ENCODE peak calls at places on chromosomes 4 and X, in six cellular contexts. One of them, this sample, is unnamed.

GRCh38 chr4:3856604-3857204 is 90.5 kb downstream of the ADRA2C start:
- DNase-seq in AG10803: no peak
- DNase-seq in uterus: no peak
- DNase-seq in spleen: no peak
- DNase-seq in coronary artery: no peak
- DNase-seq in fibroblast of lung: no peak
- DNase-seq in this sample: no peak

GRCh38 chr4:149708513-149709175 is 107.0 kb downstream of the IQCM start:
- DNase-seq in AG10803: peak; percentile 32
- DNase-seq in uterus: no peak
- DNase-seq in spleen: no peak
- DNase-seq in coronary artery: no peak
- DNase-seq in fibroblast of lung: peak; percentile 11
- DNase-seq in this sample: no peak

GRCh38 chr4:186570193-186570996 is 15.0 kb upstream of the MTNR1A start:
- DNase-seq in AG10803: peak; percentile 49
- DNase-seq in uterus: no peak
- DNase-seq in spleen: no peak
- DNase-seq in coronary artery: no peak
- DNase-seq in fibroblast of lung: peak; percentile 36
- DNase-seq in this sample: no peak

GRCh38 chrX:44093431-44093830 is 120.2 kb upstream of the NDP start:
- DNase-seq in AG10803: no peak
- DNase-seq in uterus: no peak
- DNase-seq in spleen: no peak
- DNase-seq in coronary artery: no peak
- DNase-seq in fibroblast of lung: no peak
- DNase-seq in this sample: no peak

GRCh38 chr4:19739101-19739651 is 512.5 kb upstream of the SLIT2 start:
- DNase-seq in AG10803: peak; percentile 78
- DNase-seq in uterus: no peak
- DNase-seq in spleen: no peak
- DNase-seq in coronary artery: no peak
- DNase-seq in fibroblast of lung: peak; percentile 92
- DNase-seq in this sample: peak; percentile 25

GRCh38 chr4:139754913-139755312 is 89.3 kb downstream of the MGST2 start:
- DNase-seq in AG10803: no peak
- DNase-seq in uterus: no peak
- DNase-seq in spleen: no peak
- DNase-seq in coronary artery: no peak
- DNase-seq in fibroblast of lung: no peak
- DNase-seq in this sample: no peak

GRCh38 chr4:42673084-42673429 is 16.2 kb upstream of the ATP8A1 start:
- DNase-seq in AG10803: peak; percentile 8
- DNase-seq in uterus: no peak
- DNase-seq in spleen: no peak
- DNase-seq in coronary artery: no peak
- DNase-seq in fibroblast of lung: peak; percentile 18
- DNase-seq in this sample: peak; percentile 37

GRCh38 chrX:26788402-26788998 is 572.5 kb downstream of the MAGEB5 start:
- DNase-seq in AG10803: no peak
- DNase-seq in uterus: no peak
- DNase-seq in spleen: no peak
- DNase-seq in coronary artery: no peak
- DNase-seq in fibroblast of lung: peak; percentile 31
- DNase-seq in this sample: no peak

GRCh38 chrX:24153175-24153795 is 3.8 kb downstream of the ZFX start:
- DNase-seq in AG10803: no peak
- DNase-seq in uterus: no peak
- DNase-seq in spleen: no peak
- DNase-seq in coronary artery: no peak
- DNase-seq in fibroblast of lung: no peak
- DNase-seq in this sample: no peak

GRCh38 chr4:101419324-101420135 is 72.2 kb upstream of the PPP3CA start:
- DNase-seq in AG10803: peak; percentile 29
- DNase-seq in uterus: no peak
- DNase-seq in spleen: no peak
- DNase-seq in coronary artery: no peak
- DNase-seq in fibroblast of lung: peak; percentile 46
- DNase-seq in this sample: no peak

GRCh38 chr4:157655101-157655818 is 434.7 kb downstream of the GRIA2 start:
- DNase-seq in AG10803: no peak
- DNase-seq in uterus: no peak
- DNase-seq in spleen: no peak
- DNase-seq in coronary artery: no peak
- DNase-seq in fibroblast of lung: no peak
- DNase-seq in this sample: no peak

GRCh38 chrX:153828723-153829548 is 1.4 kb downstream of the PDZD4 start:
- DNase-seq in AG10803: peak; percentile 1
- DNase-seq in uterus: peak; percentile 19
- DNase-seq in spleen: peak; percentile 64
- DNase-seq in coronary artery: peak; percentile 74
- DNase-seq in fibroblast of lung: no peak
- DNase-seq in this sample: no peak

GRCh38 chrX:2635366-2635765 is 55.7 kb upstream of the CD99 start:
- DNase-seq in AG10803: peak; percentile 70
- DNase-seq in uterus: no peak
- DNase-seq in spleen: no peak
- DNase-seq in coronary artery: no peak
- DNase-seq in fibroblast of lung: no peak
- DNase-seq in this sample: no peak

GRCh38 chr4:19684079-19684478 is 567.6 kb upstream of the SLIT2 start:
- DNase-seq in AG10803: peak; percentile 74
- DNase-seq in uterus: no peak
- DNase-seq in spleen: no peak
- DNase-seq in coronary artery: no peak
- DNase-seq in fibroblast of lung: peak; percentile 28
- DNase-seq in this sample: no peak

GRCh38 chr4:53173576-53173975 is 192.3 kb downstream of the SCFD2 start:
- DNase-seq in AG10803: no peak
- DNase-seq in uterus: no peak
- DNase-seq in spleen: no peak
- DNase-seq in coronary artery: no peak
- DNase-seq in fibroblast of lung: no peak
- DNase-seq in this sample: no peak

GRCh38 chrX:72479324-72480274 is 93.0 kb downstream of the HDAC8 start:
- DNase-seq in AG10803: no peak
- DNase-seq in uterus: no peak
- DNase-seq in spleen: no peak
- DNase-seq in coronary artery: no peak
- DNase-seq in fibroblast of lung: no peak
- DNase-seq in this sample: no peak

GRCh38 chr4:184437565-184437964 is 36.8 kb downstream of the IRF2 start:
- DNase-seq in AG10803: no peak
- DNase-seq in uterus: no peak
- DNase-seq in spleen: no peak
- DNase-seq in coronary artery: no peak
- DNase-seq in fibroblast of lung: no peak
- DNase-seq in this sample: no peak

GRCh38 chrX:97398030-97398551 is 514.4 kb downstream of the RPA4 start:
- DNase-seq in AG10803: no peak
- DNase-seq in uterus: no peak
- DNase-seq in spleen: no peak
- DNase-seq in coronary artery: no peak
- DNase-seq in fibroblast of lung: no peak
- DNase-seq in this sample: no peak

GRCh38 chr4:72302981-72303704 is 265.9 kb downstream of the ADAMTS3 start:
- DNase-seq in AG10803: peak; percentile 34
- DNase-seq in uterus: no peak
- DNase-seq in spleen: no peak
- DNase-seq in coronary artery: no peak
- DNase-seq in fibroblast of lung: peak; percentile 50
- DNase-seq in this sample: no peak

GRCh38 chr4:40949701-40950100 is 199.9 kb downstream of the NSUN7 start:
- DNase-seq in AG10803: no peak
- DNase-seq in uterus: no peak
- DNase-seq in spleen: no peak
- DNase-seq in coronary artery: no peak
- DNase-seq in fibroblast of lung: peak; percentile 18
- DNase-seq in this sample: no peak

GRCh38 chr4:24024157-24024556 is 134.3 kb upstream of the PPARGC1A start:
- DNase-seq in AG10803: peak; percentile 63
- DNase-seq in uterus: no peak
- DNase-seq in spleen: no peak
- DNase-seq in coronary artery: no peak
- DNase-seq in fibroblast of lung: peak; percentile 79
- DNase-seq in this sample: no peak

GRCh38 chr4:139988863-139989765 is 164.9 kb downstream of the MAML3 start:
- DNase-seq in AG10803: peak; percentile 90
- DNase-seq in uterus: peak; percentile 73
- DNase-seq in spleen: no peak
- DNase-seq in coronary artery: no peak
- DNase-seq in fibroblast of lung: peak; percentile 91
- DNase-seq in this sample: peak; percentile 80

GRCh38 chrX:51825432-51825831 is 68.0 kb upstream of the MAGED1 start:
- DNase-seq in AG10803: no peak
- DNase-seq in uterus: no peak
- DNase-seq in spleen: no peak
- DNase-seq in coronary artery: no peak
- DNase-seq in fibroblast of lung: peak; percentile 26
- DNase-seq in this sample: no peak

GRCh38 chr4:69054578-69055200 is 41.6 kb upstream of the UGT2B7 start:
- DNase-seq in AG10803: peak; percentile 42
- DNase-seq in uterus: no peak
- DNase-seq in spleen: no peak
- DNase-seq in coronary artery: no peak
- DNase-seq in fibroblast of lung: peak; percentile 63
- DNase-seq in this sample: peak; percentile 34

GRCh38 chrX:3184176-3184930 is 143.1 kb downstream of the ARSF start:
- DNase-seq in AG10803: peak; percentile 92
- DNase-seq in uterus: peak; percentile 23
- DNase-seq in spleen: no peak
- DNase-seq in coronary artery: no peak
- DNase-seq in fibroblast of lung: peak; percentile 92
- DNase-seq in this sample: peak; percentile 32

GRCh38 chr4:74618166-74618565 is 173.2 kb downstream of the AREG start:
- DNase-seq in AG10803: no peak
- DNase-seq in uterus: no peak
- DNase-seq in spleen: no peak
- DNase-seq in coronary artery: no peak
- DNase-seq in fibroblast of lung: no peak
- DNase-seq in this sample: no peak

GRCh38 chrX:9537781-9538180 is 72.9 kb downstream of the TBL1X start:
- DNase-seq in AG10803: no peak
- DNase-seq in uterus: no peak
- DNase-seq in spleen: no peak
- DNase-seq in coronary artery: peak; percentile 60
- DNase-seq in fibroblast of lung: no peak
- DNase-seq in this sample: no peak

GRCh38 chr4:6987566-6987920 is 55.6 kb upstream of the TADA2B start:
- DNase-seq in AG10803: peak; percentile 39
- DNase-seq in uterus: no peak
- DNase-seq in spleen: no peak
- DNase-seq in coronary artery: no peak
- DNase-seq in fibroblast of lung: no peak
- DNase-seq in this sample: no peak
- H3K4me3 ChIP-seq in AG10803: peak overlapping the region; percentile 94
- H3K4me3 ChIP-seq in uterus: peak overlapping the region; percentile 60
- H3K4me3 ChIP-seq in spleen: peak overlapping the region; percentile 69
- H3K4me3 ChIP-seq in coronary artery: peak overlapping the region; percentile 87
- H3K4me3 ChIP-seq in fibroblast of lung: peak overlapping the region; percentile 95
- H3K4me3 ChIP-seq in this sample: peak overlapping the region; percentile 76

GRCh38 chr4:133000012-133000411 is 149.1 kb upstream of the PCDH10 start:
- DNase-seq in AG10803: no peak
- DNase-seq in uterus: no peak
- DNase-seq in spleen: no peak
- DNase-seq in coronary artery: no peak
- DNase-seq in fibroblast of lung: peak; percentile 5
- DNase-seq in this sample: no peak
- H3K4me3 ChIP-seq in AG10803: no peak overlapping the region
- H3K4me3 ChIP-seq in uterus: no peak overlapping the region
- H3K4me3 ChIP-seq in spleen: no peak overlapping the region
- H3K4me3 ChIP-seq in coronary artery: no peak overlapping the region
- H3K4me3 ChIP-seq in fibroblast of lung: no peak overlapping the region
- H3K4me3 ChIP-seq in this sample: no peak overlapping the region

GRCh38 chr4:78395642-78396041 is 155.9 kb upstream of the ANXA3 start:
- DNase-seq in AG10803: no peak
- DNase-seq in uterus: no peak
- DNase-seq in spleen: no peak
- DNase-seq in coronary artery: no peak
- DNase-seq in fibroblast of lung: no peak
- DNase-seq in this sample: no peak

GRCh38 chr4:78396613-78397291 is 154.8 kb upstream of the ANXA3 start:
- DNase-seq in AG10803: no peak
- DNase-seq in uterus: no peak
- DNase-seq in spleen: no peak
- DNase-seq in coronary artery: no peak
- DNase-seq in fibroblast of lung: no peak
- DNase-seq in this sample: no peak

GRCh38 chr4:78397292-78397630 is 154.3 kb upstream of the ANXA3 start:
- DNase-seq in AG10803: no peak
- DNase-seq in uterus: no peak
- DNase-seq in spleen: no peak
- DNase-seq in coronary artery: no peak
- DNase-seq in fibroblast of lung: no peak
- DNase-seq in this sample: no peak
- H3K4me3 ChIP-seq in AG10803: no peak overlapping the region
- H3K4me3 ChIP-seq in uterus: no peak overlapping the region
- H3K4me3 ChIP-seq in spleen: no peak overlapping the region
- H3K4me3 ChIP-seq in coronary artery: no peak overlapping the region
- H3K4me3 ChIP-seq in fibroblast of lung: no peak overlapping the region
- H3K4me3 ChIP-seq in this sample: no peak overlapping the region

GRCh38 chr4:125642645-125643044 is 327.9 kb downstream of the FAT4 start:
- DNase-seq in AG10803: no peak
- DNase-seq in uterus: no peak
- DNase-seq in spleen: no peak
- DNase-seq in coronary artery: no peak
- DNase-seq in fibroblast of lung: no peak
- DNase-seq in this sample: no peak
- H3K4me3 ChIP-seq in AG10803: no peak overlapping the region
- H3K4me3 ChIP-seq in uterus: no peak overlapping the region
- H3K4me3 ChIP-seq in spleen: no peak overlapping the region
- H3K4me3 ChIP-seq in coronary artery: no peak overlapping the region
- H3K4me3 ChIP-seq in fibroblast of lung: no peak overlapping the region
- H3K4me3 ChIP-seq in this sample: no peak overlapping the region

DNA sequence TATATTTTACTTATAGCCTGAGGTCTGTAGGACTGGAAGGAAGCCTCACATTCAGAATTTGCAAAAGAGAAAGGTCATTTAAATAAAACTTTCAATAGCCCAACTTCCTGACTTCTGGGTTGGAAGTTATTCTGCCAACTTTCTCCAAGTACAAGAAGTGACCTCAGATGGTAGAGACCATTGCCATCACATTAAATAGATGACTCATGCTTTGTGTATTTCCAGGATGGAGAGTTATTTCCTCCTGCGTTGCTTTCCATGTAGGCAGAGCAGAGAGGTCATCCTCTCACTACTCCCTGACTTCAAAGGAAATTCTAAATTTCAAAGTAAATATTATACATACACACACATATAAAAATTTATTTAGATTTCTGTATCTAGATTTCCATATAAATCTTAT is 73.0 kb upstream of the NR3C2 start:
- DNase-seq in AG10803: peak; percentile 2
- DNase-seq in uterus: no peak
- DNase-seq in spleen: no peak
- DNase-seq in coronary artery: no peak
- DNase-seq in fibroblast of lung: peak; percentile 41
- DNase-seq in this sample: no peak
- H3K4me3 ChIP-seq in AG10803: no peak overlapping the region
- H3K4me3 ChIP-seq in uterus: no peak overlapping the region
- H3K4me3 ChIP-seq in spleen: no peak overlapping the region
- H3K4me3 ChIP-seq in coronary artery: no peak overlapping the region
- H3K4me3 ChIP-seq in fibroblast of lung: no peak overlapping the region
- H3K4me3 ChIP-seq in this sample: no peak overlapping the region

GRCh38 chr4:182145360-182145905 is 97.8 kb upstream of the TENM3 start:
- DNase-seq in AG10803: no peak
- DNase-seq in uterus: no peak
- DNase-seq in spleen: no peak
- DNase-seq in coronary artery: no peak
- DNase-seq in fibroblast of lung: peak; percentile 41
- DNase-seq in this sample: no peak
- H3K4me3 ChIP-seq in AG10803: peak overlapping the region; percentile 70
- H3K4me3 ChIP-seq in uterus: peak overlapping the region; percentile 61
- H3K4me3 ChIP-seq in spleen: peak overlapping the region; percentile 25
- H3K4me3 ChIP-seq in coronary artery: peak overlapping the region; percentile 83
- H3K4me3 ChIP-seq in fibroblast of lung: peak overlapping the region; percentile 67
- H3K4me3 ChIP-seq in this sample: no peak overlapping the region